ENCODE peak calls at places on chromosome 19, in six cellular contexts. P, E, J, G, M and N are unnamed samples.

GRCh38 chr19:12611361-12611699 is 610 bp downstream of the ZNF791 start:
- DNase-seq in P (peak; percentile 77), E (peak; percentile 82), J (no peak), G (peak; percentile 72), M (peak; percentile 86), N (peak; percentile 74)

GRCh38 chr19:58361900-58362271 is 665 bp downstream of the ZNF497 start:
- DNase-seq in P (peak; percentile 86), E (no peak), J (no peak), G (peak; percentile 72), M (peak; percentile 74), N (peak; percentile 87)

GRCh38 chr19:4851551-4852290 is 15.7 kb downstream of the PLIN3 start:
- DNase-seq in P (peak; percentile 83), E (peak; percentile 71), J (no peak), G (peak; percentile 79), M (peak; percentile 67), N (peak; percentile 90)

GRCh38 chr19:44903602-44904425 is 1.8 kb upstream of the APOE start:
- DNase-seq in P (peak; percentile 85), E (peak; percentile 73), J (no peak), G (peak; percentile 89), M (peak; percentile 56), N (peak; percentile 94)

GRCh38 chr19:17681505-17682125 is 6.5 kb downstream of the UNC13A start:
- DNase-seq in P (no peak), E (peak; percentile 86), J (no peak), G (peak; percentile 67), M (peak; percentile 81), N (no peak)

GRCh38 chr19:609001-609340 is 19.3 kb downstream of the HCN2 start:
- DNase-seq in P (peak; percentile 85), E (no peak), J (no peak), G (no peak), M (peak; percentile 76), N (peak; percentile 88)

GRCh38 chr19:55526216-55527196 is 10.4 kb downstream of the SBK2 start:
- DNase-seq in P (peak; percentile 87), E (no peak), J (no peak), G (peak; percentile 63), M (peak; percentile 97), N (no peak)

GRCh38 chr19:55442372-55443044 is 592 bp downstream of the SHISA7 start:
- DNase-seq in P (no peak), E (peak; percentile 48), J (no peak), G (no peak), M (no peak), N (no peak)

GRCh38 chr19:342801-343421 is 1.7 kb downstream of the MIER2 start:
- DNase-seq in P (peak; percentile 73), E (no peak), J (peak; percentile 33), G (no peak), M (no peak), N (peak; percentile 76)

GRCh38 chr19:12788682-12789097 is 2.6 kb upstream of the JUNB start:
- DNase-seq in P (peak; percentile 91), E (peak; percentile 70), J (no peak), G (peak; percentile 87), M (peak; percentile 94), N (peak; percentile 92)

GRCh38 chr19:12983561-12984142 is 11.6 kb upstream of the NFIX start:
- DNase-seq in P (peak; percentile 89), E (peak; percentile 91), J (no peak), G (peak; percentile 92), M (peak; percentile 84), N (peak; percentile 94)

GRCh38 chr19:35868823-35869326 is 501 bp downstream of the APLP1 start:
- DNase-seq in P (no peak), E (no peak), J (no peak), G (no peak), M (no peak), N (no peak)
- H3K4me3 ChIP-seq in P (peak overlapping the region; percentile 48), E (peak overlapping the region; percentile 74), J (peak overlapping the region; percentile 49), G (peak overlapping the region; percentile 7), M (peak overlapping the region; percentile 64), N (peak overlapping the region; percentile 25)

DNA sequence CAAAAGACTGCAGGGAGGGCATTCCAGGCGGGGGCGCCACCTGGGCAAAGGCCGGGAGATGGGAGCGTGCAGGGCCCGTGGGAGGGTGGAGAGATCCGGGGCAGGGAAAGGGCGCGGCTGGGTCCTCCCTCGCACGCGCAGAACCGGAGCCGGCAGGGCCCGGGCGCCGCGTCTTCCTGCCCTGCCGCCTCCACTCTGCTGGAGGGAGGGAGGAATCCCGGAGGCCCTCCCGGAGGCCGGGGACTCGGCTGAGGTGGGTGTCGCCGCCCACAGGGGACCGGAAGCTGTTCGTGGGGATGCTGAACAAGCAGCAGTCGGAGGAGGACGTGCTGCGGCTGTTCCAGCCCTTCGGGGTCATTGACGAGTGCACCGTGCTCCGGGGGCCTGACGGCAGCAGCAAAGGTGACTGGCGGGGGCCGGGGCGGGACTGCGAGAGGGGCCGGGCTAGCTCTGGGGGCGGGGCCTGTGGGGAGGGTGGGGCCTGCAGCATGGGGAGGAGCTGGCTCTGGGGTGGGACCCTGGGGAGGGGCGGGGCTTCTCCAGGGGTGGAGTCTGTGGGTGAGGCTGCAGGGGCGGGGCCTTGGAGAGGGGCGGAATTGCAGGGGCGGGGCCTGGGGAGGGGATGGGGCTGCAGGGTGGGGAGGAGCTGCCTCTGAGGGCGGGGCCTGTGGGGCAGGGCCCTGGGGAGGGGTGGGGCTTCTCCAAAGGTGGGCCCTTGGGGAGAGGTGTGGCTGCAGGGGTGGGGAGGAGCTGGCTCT is 51.3 kb downstream of the CELF5 start:
- DNase-seq in P (peak; percentile 90), E (peak; percentile 97), J (no peak), G (peak; percentile 63), M (peak; percentile 65), N (peak; percentile 93)
- H3K4me3 ChIP-seq in P (peak overlapping the region; percentile 40), E (peak overlapping the region; percentile 58), J (peak overlapping the region; percentile 52), G (no peak overlapping the region), M (no peak overlapping the region), N (peak overlapping the region; percentile 42)

DNA sequence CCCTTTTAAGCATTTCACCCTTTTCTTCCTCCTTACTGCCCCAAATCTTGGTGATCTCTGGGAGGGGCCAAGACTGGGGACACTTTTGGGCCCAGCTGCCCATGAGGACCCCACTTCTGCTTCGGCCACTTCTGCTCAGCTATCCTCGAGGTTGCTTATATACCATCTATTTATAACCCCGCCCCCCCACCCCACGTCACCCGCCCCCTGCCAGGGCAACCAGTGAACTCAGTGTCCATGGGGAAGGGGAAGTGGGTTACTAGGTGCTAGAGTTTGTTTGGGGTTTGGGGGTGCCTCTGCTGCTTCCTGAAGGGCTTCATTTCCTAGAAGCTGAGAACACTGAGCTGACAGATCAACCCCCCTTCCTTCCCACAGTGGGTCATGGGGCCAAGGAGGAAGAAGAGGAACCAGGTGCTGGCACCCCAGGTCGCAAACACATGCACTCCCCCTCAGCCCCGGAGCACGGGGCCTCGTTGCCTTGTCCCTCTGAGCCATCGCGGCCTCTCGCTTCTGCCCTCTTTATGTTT is 6.1 kb upstream of the ADGRE5 start:
- DNase-seq in P (peak; percentile 83), E (no peak), J (no peak), G (no peak), M (no peak), N (peak; percentile 94)
- H3K4me3 ChIP-seq in P (no peak overlapping the region), E (no peak overlapping the region), J (no peak overlapping the region), G (no peak overlapping the region), M (peak overlapping the region; percentile 21), N (no peak overlapping the region)

GRCh38 chr19:40806385-40807146 is 7.6 kb downstream of the EGLN2 start:
- DNase-seq in P (peak; percentile 86), E (peak; percentile 97), J (peak; percentile 63), G (peak; percentile 81), M (no peak), N (peak; percentile 93)
- H3K4me3 ChIP-seq in P (peak overlapping the region; percentile 23), E (peak overlapping the region; percentile 33), J (peak overlapping the region; percentile 20), G (no peak overlapping the region), M (no peak overlapping the region), N (peak overlapping the region; percentile 9)